ENCODE peak calls at places on chromosomes 16 and 17, in five cellular contexts. One of them, this sample, is unnamed.

GRCh38 chr16:75109732-75110243 is 6.8 kb downstream of the LDHD start:
- DNase-seq in upper lobe of right lung: peak; percentile 61
- DNase-seq in fibroblast of pulmonary artery: no peak
- DNase-seq in adrenal gland: peak; percentile 78
- DNase-seq in transverse colon: peak; percentile 80
- DNase-seq in this sample: no peak

GRCh38 chr16:11528053-11528452 is 58.7 kb downstream of the LITAF start:
- DNase-seq in upper lobe of right lung: no peak
- DNase-seq in fibroblast of pulmonary artery: no peak
- DNase-seq in adrenal gland: no peak
- DNase-seq in transverse colon: no peak
- DNase-seq in this sample: no peak

GRCh38 chr17:82846061-82846691 is 6.4 kb upstream of the ZNF750 start:
- DNase-seq in upper lobe of right lung: peak; percentile 48
- DNase-seq in fibroblast of pulmonary artery: no peak
- DNase-seq in adrenal gland: no peak
- DNase-seq in transverse colon: no peak
- DNase-seq in this sample: no peak

GRCh38 chr17:10156579-10157488 is 41.6 kb downstream of the GAS7 start:
- DNase-seq in upper lobe of right lung: peak; percentile 81
- DNase-seq in fibroblast of pulmonary artery: no peak
- DNase-seq in adrenal gland: peak; percentile 70
- DNase-seq in transverse colon: peak; percentile 36
- DNase-seq in this sample: no peak

GRCh38 chr16:69064164-69064563 is 41.3 kb upstream of the HAS3 start:
- DNase-seq in upper lobe of right lung: no peak
- DNase-seq in fibroblast of pulmonary artery: no peak
- DNase-seq in adrenal gland: no peak
- DNase-seq in transverse colon: no peak
- DNase-seq in this sample: no peak

GRCh38 chr17:36463916-36464764 is 22.3 kb upstream of the ZNHIT3 start:
- DNase-seq in upper lobe of right lung: peak; percentile 69
- DNase-seq in fibroblast of pulmonary artery: peak; percentile 75
- DNase-seq in adrenal gland: peak; percentile 89
- DNase-seq in transverse colon: peak; percentile 69
- DNase-seq in this sample: peak; percentile 59

GRCh38 chr17:57455063-57455914 is 199.0 kb downstream of the MSI2 start:
- DNase-seq in upper lobe of right lung: no peak
- DNase-seq in fibroblast of pulmonary artery: no peak
- DNase-seq in adrenal gland: no peak
- DNase-seq in transverse colon: no peak
- DNase-seq in this sample: no peak

GRCh38 chr16:54411555-54411954 is 125.0 kb upstream of the IRX3 start:
- DNase-seq in upper lobe of right lung: no peak
- DNase-seq in fibroblast of pulmonary artery: no peak
- DNase-seq in adrenal gland: no peak
- DNase-seq in transverse colon: no peak
- DNase-seq in this sample: no peak

GRCh38 chr17:14204084-14204483 is 32.6 kb downstream of the CDRT15 start:
- DNase-seq in upper lobe of right lung: no peak
- DNase-seq in fibroblast of pulmonary artery: no peak
- DNase-seq in adrenal gland: no peak
- DNase-seq in transverse colon: no peak
- DNase-seq in this sample: no peak

GRCh38 chr17:45976755-45977505 is 22.1 kb upstream of the STH start:
- DNase-seq in upper lobe of right lung: no peak
- DNase-seq in fibroblast of pulmonary artery: peak; percentile 24
- DNase-seq in adrenal gland: no peak
- DNase-seq in transverse colon: no peak
- DNase-seq in this sample: peak; percentile 23

GRCh38 chr16:31132979-31133599 is 2.4 kb downstream of the PRSS8 start:
- DNase-seq in upper lobe of right lung: no peak
- DNase-seq in fibroblast of pulmonary artery: no peak
- DNase-seq in adrenal gland: no peak
- DNase-seq in transverse colon: no peak
- DNase-seq in this sample: no peak

GRCh38 chr17:61485067-61485775 is 33.0 kb downstream of the TBX4 start:
- DNase-seq in upper lobe of right lung: no peak
- DNase-seq in fibroblast of pulmonary artery: no peak
- DNase-seq in adrenal gland: no peak
- DNase-seq in transverse colon: no peak
- DNase-seq in this sample: no peak

GRCh38 chr17:18858567-18859245 is 775 bp downstream of the PRPSAP2 start:
- DNase-seq in upper lobe of right lung: no peak
- DNase-seq in fibroblast of pulmonary artery: no peak
- DNase-seq in adrenal gland: no peak
- DNase-seq in transverse colon: no peak
- DNase-seq in this sample: no peak

GRCh38 chr17:1398900-1399299 is 1.1 kb downstream of the YWHAE start:
- DNase-seq in upper lobe of right lung: no peak
- DNase-seq in fibroblast of pulmonary artery: peak; percentile 33
- DNase-seq in adrenal gland: no peak
- DNase-seq in transverse colon: peak; percentile 16
- DNase-seq in this sample: peak; percentile 44

GRCh38 chr16:2777231-2777902 is at the start of gene ELOB:
- DNase-seq in upper lobe of right lung: peak; percentile 95
- DNase-seq in fibroblast of pulmonary artery: peak; percentile 75
- DNase-seq in adrenal gland: peak; percentile 82
- DNase-seq in transverse colon: peak; percentile 91
- DNase-seq in this sample: peak; percentile 68

GRCh38 chr17:14409292-14409691 is 108.4 kb downstream of the HS3ST3B1 start:
- DNase-seq in upper lobe of right lung: no peak
- DNase-seq in fibroblast of pulmonary artery: no peak
- DNase-seq in adrenal gland: no peak
- DNase-seq in transverse colon: no peak
- DNase-seq in this sample: no peak

GRCh38 chr17:75428775-75429469 is 23.4 kb upstream of the GRB2 start:
- DNase-seq in upper lobe of right lung: no peak
- DNase-seq in fibroblast of pulmonary artery: peak; percentile 81
- DNase-seq in adrenal gland: no peak
- DNase-seq in transverse colon: no peak
- DNase-seq in this sample: peak; percentile 79

GRCh38 chr16:2897110-2897509 is 14.1 kb downstream of the FLYWCH2 start:
- DNase-seq in upper lobe of right lung: no peak
- DNase-seq in fibroblast of pulmonary artery: no peak
- DNase-seq in adrenal gland: no peak
- DNase-seq in transverse colon: no peak
- DNase-seq in this sample: no peak

GRCh38 chr16:22191966-22192260 is 14.2 kb upstream of the EEF2K start:
- DNase-seq in upper lobe of right lung: no peak
- DNase-seq in fibroblast of pulmonary artery: no peak
- DNase-seq in adrenal gland: no peak
- DNase-seq in transverse colon: peak; percentile 43
- DNase-seq in this sample: no peak

GRCh38 chr16:84117482-84117843 is 721 bp upstream of the MBTPS1 start:
- DNase-seq in upper lobe of right lung: no peak
- DNase-seq in fibroblast of pulmonary artery: peak; percentile 49
- DNase-seq in adrenal gland: no peak
- DNase-seq in transverse colon: no peak
- DNase-seq in this sample: no peak

GRCh38 chr17:45031231-45032149 is 19.9 kb downstream of the DCAKD start:
- DNase-seq in upper lobe of right lung: no peak
- DNase-seq in fibroblast of pulmonary artery: peak; percentile 45
- DNase-seq in adrenal gland: no peak
- DNase-seq in transverse colon: no peak
- DNase-seq in this sample: no peak

GRCh38 chr17:10022416-10022815 is 117.3 kb upstream of the RCVRN start:
- DNase-seq in upper lobe of right lung: no peak
- DNase-seq in fibroblast of pulmonary artery: no peak
- DNase-seq in adrenal gland: no peak
- DNase-seq in transverse colon: no peak
- DNase-seq in this sample: no peak

GRCh38 chr16:72977127-72977526 is 70.8 kb downstream of the ZFHX3 start:
- DNase-seq in upper lobe of right lung: no peak
- DNase-seq in fibroblast of pulmonary artery: no peak
- DNase-seq in adrenal gland: no peak
- DNase-seq in transverse colon: no peak
- DNase-seq in this sample: no peak

GRCh38 chr16:29825145-29826044 is 5.1 kb downstream of the MVP start:
- DNase-seq in upper lobe of right lung: no peak
- DNase-seq in fibroblast of pulmonary artery: peak; percentile 73
- DNase-seq in adrenal gland: peak; percentile 82
- DNase-seq in transverse colon: peak; percentile 70
- DNase-seq in this sample: peak; percentile 93
- H3K4me3 ChIP-seq in upper lobe of right lung: peak overlapping the region; percentile 8
- H3K4me3 ChIP-seq in fibroblast of pulmonary artery: no peak overlapping the region
- H3K4me3 ChIP-seq in adrenal gland: no peak overlapping the region
- H3K4me3 ChIP-seq in transverse colon: peak overlapping the region; percentile 7
- H3K4me3 ChIP-seq in this sample: peak overlapping the region; percentile 56

GRCh38 chr17:49315551-49315951 is 46.5 kb downstream of the ZNF652 start:
- DNase-seq in upper lobe of right lung: peak; percentile 71
- DNase-seq in fibroblast of pulmonary artery: peak; percentile 91
- DNase-seq in adrenal gland: peak; percentile 84
- DNase-seq in transverse colon: peak; percentile 79
- DNase-seq in this sample: peak; percentile 92
- H3K4me3 ChIP-seq in upper lobe of right lung: no peak overlapping the region
- H3K4me3 ChIP-seq in fibroblast of pulmonary artery: no peak overlapping the region
- H3K4me3 ChIP-seq in adrenal gland: no peak overlapping the region
- H3K4me3 ChIP-seq in transverse colon: peak overlapping the region; percentile 4
- H3K4me3 ChIP-seq in this sample: no peak overlapping the region

DNA sequence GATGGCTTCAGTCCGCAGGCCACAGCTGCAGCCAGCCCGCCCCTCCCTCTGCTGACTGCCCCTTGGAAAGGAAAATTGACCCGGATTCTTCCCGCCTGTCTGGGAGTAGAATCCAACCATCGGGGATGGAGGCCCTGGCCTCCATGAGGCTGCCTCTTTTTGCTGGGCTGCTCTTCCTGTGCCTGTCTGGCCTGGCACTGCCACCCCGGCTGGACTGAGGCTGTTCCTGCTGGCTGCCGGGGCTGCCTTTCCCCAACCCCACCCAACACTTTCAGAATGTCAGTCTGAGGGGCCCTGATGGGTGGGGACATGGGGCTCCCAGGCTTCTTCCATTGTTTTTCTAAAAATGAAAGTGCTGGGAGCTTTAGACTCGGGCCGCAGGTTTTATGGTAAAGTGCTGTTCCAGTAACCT is 7.3 kb downstream of the BAHCC1 start:
- DNase-seq in upper lobe of right lung: no peak
- DNase-seq in fibroblast of pulmonary artery: no peak
- DNase-seq in adrenal gland: no peak
- DNase-seq in transverse colon: no peak
- DNase-seq in this sample: peak; percentile 50
- H3K4me3 ChIP-seq in upper lobe of right lung: peak overlapping the region; percentile 17
- H3K4me3 ChIP-seq in fibroblast of pulmonary artery: peak overlapping the region; percentile 12
- H3K4me3 ChIP-seq in adrenal gland: no peak overlapping the region
- H3K4me3 ChIP-seq in transverse colon: peak overlapping the region; percentile 12
- H3K4me3 ChIP-seq in this sample: peak overlapping the region; percentile 33

GRCh38 chr17:59298512-59298911 is 32.9 kb upstream of the YPEL2 start:
- DNase-seq in upper lobe of right lung: no peak
- DNase-seq in fibroblast of pulmonary artery: peak; percentile 7
- DNase-seq in adrenal gland: no peak
- DNase-seq in transverse colon: no peak
- DNase-seq in this sample: no peak

GRCh38 chr17:59296190-59296589 is 35.3 kb upstream of the YPEL2 start:
- DNase-seq in upper lobe of right lung: no peak
- DNase-seq in fibroblast of pulmonary artery: no peak
- DNase-seq in adrenal gland: no peak
- DNase-seq in transverse colon: no peak
- DNase-seq in this sample: no peak

GRCh38 chr17:59304811-59305210 is 26.6 kb upstream of the YPEL2 start:
- DNase-seq in upper lobe of right lung: no peak
- DNase-seq in fibroblast of pulmonary artery: no peak
- DNase-seq in adrenal gland: no peak
- DNase-seq in transverse colon: no peak
- DNase-seq in this sample: no peak

GRCh38 chr17:59300941-59301340 is 30.5 kb upstream of the YPEL2 start:
- DNase-seq in upper lobe of right lung: no peak
- DNase-seq in fibroblast of pulmonary artery: no peak
- DNase-seq in adrenal gland: no peak
- DNase-seq in transverse colon: no peak
- DNase-seq in this sample: no peak

GRCh38 chr17:59299400-59300092 is 31.9 kb upstream of the YPEL2 start:
- DNase-seq in upper lobe of right lung: no peak
- DNase-seq in fibroblast of pulmonary artery: peak; percentile 20
- DNase-seq in adrenal gland: no peak
- DNase-seq in transverse colon: no peak
- DNase-seq in this sample: peak; percentile 8
- H3K4me3 ChIP-seq in upper lobe of right lung: no peak overlapping the region
- H3K4me3 ChIP-seq in fibroblast of pulmonary artery: no peak overlapping the region
- H3K4me3 ChIP-seq in adrenal gland: no peak overlapping the region
- H3K4me3 ChIP-seq in transverse colon: no peak overlapping the region
- H3K4me3 ChIP-seq in this sample: no peak overlapping the region

GRCh38 chr17:63446218-63446980 is at the start of gene CYB561:
- DNase-seq in upper lobe of right lung: peak; percentile 94
- DNase-seq in fibroblast of pulmonary artery: peak; percentile 62
- DNase-seq in adrenal gland: peak; percentile 75
- DNase-seq in transverse colon: peak; percentile 91
- DNase-seq in this sample: peak; percentile 54
- H3K4me3 ChIP-seq in upper lobe of right lung: peak within 1 kb of the TSS; percentile 81
- H3K4me3 ChIP-seq in fibroblast of pulmonary artery: peak within 1 kb of the TSS; percentile 51
- H3K4me3 ChIP-seq in adrenal gland: peak within 1 kb of the TSS; percentile 65
- H3K4me3 ChIP-seq in transverse colon: peak within 1 kb of the TSS; percentile 64
- H3K4me3 ChIP-seq in this sample: peak within 1 kb of the TSS; percentile 64

GRCh38 chr17:81805707-81806460 is 1.9 kb downstream of the GCGR start:
- DNase-seq in upper lobe of right lung: no peak
- DNase-seq in fibroblast of pulmonary artery: no peak
- DNase-seq in adrenal gland: no peak
- DNase-seq in transverse colon: no peak
- DNase-seq in this sample: no peak
- H3K4me3 ChIP-seq in upper lobe of right lung: no peak overlapping the region
- H3K4me3 ChIP-seq in fibroblast of pulmonary artery: no peak overlapping the region
- H3K4me3 ChIP-seq in adrenal gland: no peak overlapping the region
- H3K4me3 ChIP-seq in transverse colon: no peak overlapping the region
- H3K4me3 ChIP-seq in this sample: no peak overlapping the region

DNA sequence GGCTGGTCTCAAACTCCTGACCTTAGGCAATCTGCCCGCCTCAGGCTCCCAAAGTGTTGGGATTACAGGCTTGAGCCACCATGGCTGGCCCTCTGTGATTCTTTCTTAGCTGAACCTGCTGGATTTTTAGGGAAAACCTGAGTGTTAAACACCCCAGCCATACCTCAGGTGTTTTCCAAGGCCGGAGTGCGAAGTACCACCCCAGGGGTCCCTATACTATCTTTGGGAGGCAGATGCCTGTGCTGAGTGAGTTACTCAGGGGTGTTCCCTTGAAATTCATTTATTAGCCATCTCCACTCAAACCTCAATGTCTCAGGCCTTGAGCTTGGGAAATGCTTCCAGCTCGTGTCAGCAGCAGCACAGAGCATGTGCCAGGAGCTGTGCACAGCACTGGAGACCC is 432.7 kb downstream of the SLC39A11 start:
- DNase-seq in upper lobe of right lung: no peak
- DNase-seq in fibroblast of pulmonary artery: no peak
- DNase-seq in adrenal gland: no peak
- DNase-seq in transverse colon: no peak
- DNase-seq in this sample: no peak
- H3K4me3 ChIP-seq in upper lobe of right lung: no peak overlapping the region
- H3K4me3 ChIP-seq in fibroblast of pulmonary artery: no peak overlapping the region
- H3K4me3 ChIP-seq in adrenal gland: no peak overlapping the region
- H3K4me3 ChIP-seq in transverse colon: no peak overlapping the region
- H3K4me3 ChIP-seq in this sample: no peak overlapping the region

This sample was measured in fibroblast of the aortic adventitia.